ENCODE peak calls at places on chromosomes 11 and 22, in seven cellular contexts. C, M, W, Y, F, U and O are unnamed samples.
A peak's percentile ranks its signal among the peaks of the same experiment; 100 is the strongest.

GRCh38 chr22:36344106-36344827 is 43.5 kb downstream of the MYH9 start:
- DNase-seq in U (no peak), Y (no peak), F (no peak), W (no peak), M (no peak), C (no peak), O (no peak)

GRCh38 chr11:73388241-73389133 is 12.3 kb downstream of the RELT start:
- DNase-seq in Y (no peak), W (no peak), F (peak; percentile 46), U (no peak), M (no peak), C (no peak), O (no peak)

GRCh38 chr11:6238902-6239301 is at the start of gene CNGA4:
- DNase-seq in Y (no peak), W (no peak), U (no peak), F (peak; percentile 93), C (no peak), M (no peak), O (no peak)

GRCh38 chr22:49350441-49351121 is 477.1 kb downstream of the BRD1 start:
- DNase-seq in U (no peak), C (no peak), F (no peak), M (no peak), Y (no peak), W (peak; percentile 14), O (no peak)

GRCh38 chr11:105524286-105524685 is 85.6 kb upstream of the GRIA4 start:
- DNase-seq in U (no peak), M (no peak), F (peak; percentile 6), W (no peak), C (no peak), Y (no peak), O (no peak)

GRCh38 chr22:19576460-19577421 is 52.5 kb upstream of the CLDN5 start:
- DNase-seq in C (peak; percentile 69), M (no peak), U (peak; percentile 2), F (peak; percentile 30), W (peak; percentile 58), Y (no peak), O (peak; percentile 74)

GRCh38 chr22:49156662-49157285 is 670.9 kb downstream of the BRD1 start:
- DNase-seq in U (no peak), W (no peak), C (no peak), F (no peak), M (no peak), Y (no peak), O (no peak)

GRCh38 chr22:45418770-45419138 is 5.3 kb downstream of the RIBC2 start:
- DNase-seq in W (no peak), M (no peak), C (no peak), Y (no peak), U (no peak), F (no peak), O (no peak)

GRCh38 chr11:6817668-6818067 is 18.2 kb upstream of the OR6A2 start:
- DNase-seq in C (peak; percentile 2), W (peak; percentile 87), Y (no peak), M (peak; percentile 69), F (peak; percentile 82), U (no peak), O (no peak)

GRCh38 chr11:40204228-40204627 is 1255.2 kb downstream of the LRRC4C start:
- DNase-seq in Y (no peak), F (no peak), C (no peak), U (no peak), M (no peak), W (no peak), O (no peak)

GRCh38 chr11:115784796-115785521 is 280.7 kb upstream of the CADM1 start:
- DNase-seq in F (no peak), U (no peak), W (no peak), C (no peak), M (no peak), Y (no peak), O (no peak)

GRCh38 chr22:46008836-46009596 is 32.1 kb upstream of the WNT7B start:
- DNase-seq in F (no peak), U (no peak), Y (no peak), W (no peak), C (no peak), M (no peak), O (no peak)

GRCh38 chr11:11463397-11463796 is 110.3 kb upstream of the CSNK2A3 start:
- DNase-seq in F (no peak), C (no peak), Y (no peak), U (no peak), W (no peak), M (no peak), O (peak; percentile 73)
- H4K8ac ChIP-seq in F (no peak overlapping the region), C (no peak overlapping the region), Y (no peak overlapping the region), U (no peak overlapping the region), W (no peak overlapping the region), M (no peak overlapping the region), O (peak overlapping the region; percentile 53)

GRCh38 chr11:8283510-8284272 is 20.0 kb upstream of the LMO1 start:
- DNase-seq in Y (no peak), U (no peak), C (no peak), W (peak; percentile 64), M (peak; percentile 74), F (peak; percentile 63), O (peak; percentile 18)

GRCh38 chr11:8285228-8285627 is 21.6 kb upstream of the LMO1 start:
- DNase-seq in W (peak; percentile 12), U (no peak), Y (no peak), F (no peak), M (peak; percentile 26), C (no peak), O (no peak)

GRCh38 chr11:8285796-8286195 is 22.1 kb upstream of the LMO1 start:
- DNase-seq in W (peak; percentile 15), M (peak; percentile 26), Y (no peak), F (no peak), U (no peak), C (no peak), O (no peak)

GRCh38 chr11:8281266-8281665 is 17.6 kb upstream of the LMO1 start:
- DNase-seq in C (no peak), M (peak; percentile 13), U (no peak), W (no peak), F (no peak), Y (no peak), O (no peak)

GRCh38 chr11:8282621-8283509 is 19.2 kb upstream of the LMO1 start:
- DNase-seq in W (peak; percentile 59), M (peak; percentile 57), Y (no peak), U (no peak), C (no peak), F (peak; percentile 75), O (no peak)
- H3K9ac ChIP-seq in W (no peak overlapping the region), M (no peak overlapping the region), Y (no peak overlapping the region), U (no peak overlapping the region), C (no peak overlapping the region), F (peak overlapping the region; percentile 18), O (no peak overlapping the region)

DNA sequence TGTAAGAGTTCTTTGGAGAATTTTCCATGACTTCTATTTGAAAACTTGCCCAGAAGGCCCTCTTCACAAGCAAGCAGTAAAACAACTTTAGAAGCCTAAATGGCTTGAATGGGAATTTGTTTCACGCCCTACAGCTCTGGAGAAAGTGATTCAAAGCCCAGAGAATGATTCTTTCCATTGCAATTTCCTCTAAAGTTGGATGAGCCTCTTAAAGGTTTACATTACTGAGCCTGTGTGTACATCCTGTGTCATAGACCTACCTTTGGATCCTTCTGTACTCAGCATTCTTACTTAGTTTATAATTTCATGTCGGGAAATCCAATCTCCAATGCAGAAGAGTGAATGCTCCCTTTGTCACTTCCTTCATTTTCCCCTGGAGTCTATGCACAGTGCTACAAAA is 6.8 kb upstream of the OR8B3 start:
- DNase-seq in W (no peak), C (peak; percentile 62), F (no peak), Y (no peak), U (no peak), M (no peak), O (peak; percentile 65)
- H2BK120ac ChIP-seq in W (no peak overlapping the region), C (peak overlapping the region; percentile 45), F (no peak overlapping the region), Y (no peak overlapping the region), U (no peak overlapping the region), M (no peak overlapping the region), O (no peak overlapping the region)

DNA sequence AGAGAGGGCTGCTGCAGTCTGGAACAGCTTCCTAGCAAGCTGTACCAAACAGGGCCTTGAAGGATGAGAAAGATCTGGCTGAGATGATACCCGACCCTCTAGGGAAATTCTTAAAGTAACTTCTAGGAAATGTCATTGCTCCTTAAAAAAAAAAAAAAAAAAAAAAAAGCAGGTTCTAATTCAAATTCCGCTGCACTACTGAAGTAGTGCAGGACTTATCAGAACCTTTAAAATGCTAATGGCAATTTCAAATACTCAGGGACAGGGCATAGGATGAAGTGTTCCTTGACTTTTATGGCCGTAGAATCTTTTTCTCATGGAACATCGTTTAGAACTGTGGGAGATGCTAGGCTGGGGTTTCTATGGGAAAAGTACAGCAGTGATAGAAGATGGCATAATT is 13.1 kb downstream of the MIAT start:
- DNase-seq in Y (no peak), M (no peak), C (no peak), F (no peak), W (no peak), U (no peak), O (no peak)
- H4K8ac ChIP-seq in Y (no peak overlapping the region), M (no peak overlapping the region), C (no peak overlapping the region), F (no peak overlapping the region), W (no peak overlapping the region), U (no peak overlapping the region), O (no peak overlapping the region)

GRCh38 chr11:67452141-67452952 is at the start of gene GPR152:
- DNase-seq in W (no peak), F (no peak), U (no peak), Y (no peak), M (no peak), C (no peak), O (no peak)
- H3K9ac ChIP-seq in W (no peak within 1 kb of the TSS), F (no peak within 1 kb of the TSS), U (no peak within 1 kb of the TSS), Y (peak within 1 kb of the TSS; percentile 54), M (no peak within 1 kb of the TSS), C (no peak within 1 kb of the TSS), O (no peak within 1 kb of the TSS)

GRCh38 chr22:37842015-37842793 is 1.9 kb downstream of the ANKRD54 start:
- DNase-seq in Y (no peak), F (no peak), W (no peak), U (no peak), C (no peak), M (no peak), O (no peak)
- H2BK120ac ChIP-seq in Y (no peak overlapping the region), F (no peak overlapping the region), W (no peak overlapping the region), U (no peak overlapping the region), C (no peak overlapping the region), M (no peak overlapping the region), O (no peak overlapping the region)

DNA sequence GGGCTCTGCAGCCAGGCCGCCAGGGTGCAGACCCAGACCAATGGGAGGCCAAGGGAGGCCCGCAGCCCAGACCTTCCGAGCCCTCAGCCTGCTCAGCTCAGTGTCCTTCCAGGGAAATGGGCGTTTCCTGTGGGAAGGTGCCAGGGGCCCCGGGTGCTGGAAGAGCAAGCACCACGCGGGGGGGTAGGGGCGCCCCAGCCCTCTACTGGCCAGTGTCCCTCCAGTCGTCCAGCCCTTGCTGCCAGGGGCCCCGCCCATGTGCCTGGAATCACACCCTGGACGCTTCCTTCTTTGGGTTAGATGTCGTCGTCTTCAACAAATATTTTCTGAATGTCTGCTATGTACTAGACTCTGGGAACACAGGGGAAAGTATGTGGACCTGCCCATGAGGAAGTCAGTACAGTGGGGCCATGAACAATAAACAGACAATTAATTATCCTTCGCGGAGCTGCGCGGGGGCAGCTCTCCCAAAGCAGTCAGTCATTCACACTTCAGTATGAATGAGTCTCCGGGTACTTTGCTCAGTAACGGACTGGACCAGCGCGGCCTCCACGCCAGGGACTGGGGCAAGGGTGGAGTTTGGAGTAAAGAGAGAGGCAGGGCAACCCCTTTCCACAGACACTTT is 60.2 kb downstream of the CDKN1C start:
- DNase-seq in Y (no peak), M (no peak), W (no peak), U (peak; percentile 79), C (peak; percentile 74), F (no peak), O (peak; percentile 78)
- H4K8ac ChIP-seq in Y (no peak overlapping the region), M (no peak overlapping the region), W (no peak overlapping the region), U (peak overlapping the region; percentile 96), C (peak overlapping the region; percentile 78), F (no peak overlapping the region), O (peak overlapping the region; percentile 81)